ENCODE peak calls at places on chromosomes 13 and 19, in four cellular contexts. One of them, this sample, is unnamed.

GRCh38 chr19:16075430-16076153 is 703 bp upstream of the TPM4 start:
- DNase-seq in HT-29: no peak
- DNase-seq in ELF-1: peak
- DNase-seq in stimulated activated naive B cell treated with anti-CD40 and anti-IgM and Interleukin-4, amounts not matched to agents 10 μg/mL and 1 μg/mL and 100 μg/mL, for 72 hours: no peak
- DNase-seq in this sample: peak

GRCh38 chr13:80363890-80364503 is 23.1 kb upstream of the SPRY2 start:
- DNase-seq in HT-29: peak
- DNase-seq in ELF-1: peak
- DNase-seq in stimulated activated naive B cell treated with anti-CD40 and anti-IgM and Interleukin-4, amounts not matched to agents 10 μg/mL and 1 μg/mL and 100 μg/mL, for 72 hours: no peak
- DNase-seq in this sample: peak

GRCh38 chr19:52700673-52701072 is 34.2 kb downstream of the ZNF611 start:
- DNase-seq in HT-29: no peak
- DNase-seq in ELF-1: no peak
- DNase-seq in stimulated activated naive B cell treated with anti-CD40 and anti-IgM and Interleukin-4, amounts not matched to agents 10 μg/mL and 1 μg/mL and 100 μg/mL, for 72 hours: no peak
- DNase-seq in this sample: no peak

GRCh38 chr13:29969286-29969685 is 118.9 kb upstream of the UBL3 start:
- DNase-seq in HT-29: no peak
- DNase-seq in ELF-1: no peak
- DNase-seq in stimulated activated naive B cell treated with anti-CD40 and anti-IgM and Interleukin-4, amounts not matched to agents 10 μg/mL and 1 μg/mL and 100 μg/mL, for 72 hours: no peak
- DNase-seq in this sample: no peak

GRCh38 chr19:44573183-44573582 is 40.2 kb upstream of the IGSF23 start:
- DNase-seq in HT-29: no peak
- DNase-seq in ELF-1: no peak
- DNase-seq in stimulated activated naive B cell treated with anti-CD40 and anti-IgM and Interleukin-4, amounts not matched to agents 10 μg/mL and 1 μg/mL and 100 μg/mL, for 72 hours: no peak
- DNase-seq in this sample: no peak

GRCh38 chr13:61276401-61276800 is 139.2 kb downstream of the PCDH20 start:
- DNase-seq in HT-29: no peak
- DNase-seq in ELF-1: no peak
- DNase-seq in stimulated activated naive B cell treated with anti-CD40 and anti-IgM and Interleukin-4, amounts not matched to agents 10 μg/mL and 1 μg/mL and 100 μg/mL, for 72 hours: no peak
- DNase-seq in this sample: no peak

GRCh38 chr19:13376537-13376936 is 129.7 kb downstream of the CACNA1A start:
- DNase-seq in HT-29: no peak
- DNase-seq in ELF-1: no peak
- DNase-seq in stimulated activated naive B cell treated with anti-CD40 and anti-IgM and Interleukin-4, amounts not matched to agents 10 μg/mL and 1 μg/mL and 100 μg/mL, for 72 hours: no peak
- DNase-seq in this sample: no peak

GRCh38 chr13:85910962-85911361 is 111.7 kb upstream of the SLITRK6 start:
- DNase-seq in HT-29: no peak
- DNase-seq in ELF-1: no peak
- DNase-seq in stimulated activated naive B cell treated with anti-CD40 and anti-IgM and Interleukin-4, amounts not matched to agents 10 μg/mL and 1 μg/mL and 100 μg/mL, for 72 hours: no peak
- DNase-seq in this sample: no peak

GRCh38 chr19:40143612-40144011 is 47.6 kb upstream of the MAP3K10 start:
- DNase-seq in HT-29: no peak
- DNase-seq in ELF-1: no peak
- DNase-seq in stimulated activated naive B cell treated with anti-CD40 and anti-IgM and Interleukin-4, amounts not matched to agents 10 μg/mL and 1 μg/mL and 100 μg/mL, for 72 hours: no peak
- DNase-seq in this sample: no peak

GRCh38 chr13:44079413-44080205 is 199.9 kb downstream of the LACC1 start:
- DNase-seq in HT-29: no peak
- DNase-seq in ELF-1: peak
- DNase-seq in stimulated activated naive B cell treated with anti-CD40 and anti-IgM and Interleukin-4, amounts not matched to agents 10 μg/mL and 1 μg/mL and 100 μg/mL, for 72 hours: no peak
- DNase-seq in this sample: peak

GRCh38 chr13:30998548-30999140 is 66.2 kb downstream of the TEX26 start:
- DNase-seq in HT-29: no peak
- DNase-seq in ELF-1: no peak
- DNase-seq in stimulated activated naive B cell treated with anti-CD40 and anti-IgM and Interleukin-4, amounts not matched to agents 10 μg/mL and 1 μg/mL and 100 μg/mL, for 72 hours: no peak
- DNase-seq in this sample: no peak

GRCh38 chr19:1606138-1606651 is 933 bp upstream of the UQCR11 start:
- DNase-seq in HT-29: no peak
- DNase-seq in ELF-1: no peak
- DNase-seq in stimulated activated naive B cell treated with anti-CD40 and anti-IgM and Interleukin-4, amounts not matched to agents 10 μg/mL and 1 μg/mL and 100 μg/mL, for 72 hours: no peak
- DNase-seq in this sample: no peak

GRCh38 chr19:41910992-41911888 is 17.0 kb downstream of the ERFL start:
- DNase-seq in HT-29: peak
- DNase-seq in ELF-1: no peak
- DNase-seq in stimulated activated naive B cell treated with anti-CD40 and anti-IgM and Interleukin-4, amounts not matched to agents 10 μg/mL and 1 μg/mL and 100 μg/mL, for 72 hours: no peak
- DNase-seq in this sample: no peak

GRCh38 chr13:20588529-20589110 is 21.7 kb downstream of the IFT88 start:
- DNase-seq in HT-29: no peak
- DNase-seq in ELF-1: peak
- DNase-seq in stimulated activated naive B cell treated with anti-CD40 and anti-IgM and Interleukin-4, amounts not matched to agents 10 μg/mL and 1 μg/mL and 100 μg/mL, for 72 hours: no peak
- DNase-seq in this sample: no peak

GRCh38 chr19:485583-486236 is 10.6 kb upstream of the MADCAM1 start:
- DNase-seq in HT-29: no peak
- DNase-seq in ELF-1: peak
- DNase-seq in stimulated activated naive B cell treated with anti-CD40 and anti-IgM and Interleukin-4, amounts not matched to agents 10 μg/mL and 1 μg/mL and 100 μg/mL, for 72 hours: no peak
- DNase-seq in this sample: no peak

GRCh38 chr19:41928754-41929535 is 696 bp upstream of the ERFL start:
- DNase-seq in HT-29: peak
- DNase-seq in ELF-1: no peak
- DNase-seq in stimulated activated naive B cell treated with anti-CD40 and anti-IgM and Interleukin-4, amounts not matched to agents 10 μg/mL and 1 μg/mL and 100 μg/mL, for 72 hours: no peak
- DNase-seq in this sample: no peak

GRCh38 chr13:29958476-29958875 is 108.1 kb upstream of the UBL3 start:
- DNase-seq in HT-29: no peak
- DNase-seq in ELF-1: no peak
- DNase-seq in stimulated activated naive B cell treated with anti-CD40 and anti-IgM and Interleukin-4, amounts not matched to agents 10 μg/mL and 1 μg/mL and 100 μg/mL, for 72 hours: no peak
- DNase-seq in this sample: no peak

GRCh38 chr13:23928985-23929384 is 31.7 kb upstream of the C1QTNF9B start:
- DNase-seq in HT-29: no peak
- DNase-seq in ELF-1: no peak
- DNase-seq in stimulated activated naive B cell treated with anti-CD40 and anti-IgM and Interleukin-4, amounts not matched to agents 10 μg/mL and 1 μg/mL and 100 μg/mL, for 72 hours: no peak
- DNase-seq in this sample: peak

GRCh38 chr13:51806571-51806970 is 2.6 kb upstream of the DHRS12 start:
- DNase-seq in HT-29: peak
- DNase-seq in ELF-1: no peak
- DNase-seq in stimulated activated naive B cell treated with anti-CD40 and anti-IgM and Interleukin-4, amounts not matched to agents 10 μg/mL and 1 μg/mL and 100 μg/mL, for 72 hours: no peak
- DNase-seq in this sample: peak

GRCh38 chr13:53758946-53759345 is 730.3 kb downstream of the OLFM4 start:
- DNase-seq in HT-29: no peak
- DNase-seq in ELF-1: no peak
- DNase-seq in stimulated activated naive B cell treated with anti-CD40 and anti-IgM and Interleukin-4, amounts not matched to agents 10 μg/mL and 1 μg/mL and 100 μg/mL, for 72 hours: no peak
- DNase-seq in this sample: no peak

This sample was measured in mesendoderm.